ENCODE peak calls at places on chromosomes 2 and 18, in seven cellular contexts. One of them, this sample, is unnamed.

GRCh38 chr2:108270346-108270745 is 18.3 kb upstream of the SULT1C2 start:
- DNase-seq in heart left ventricle: no peak
- DNase-seq in brain microvascular endothelial cell: no peak
- DNase-seq in psoas muscle: no peak
- DNase-seq in gastrocnemius medialis: no peak
- DNase-seq in stomach: no peak
- DNase-seq in spleen: no peak
- DNase-seq in this sample: no peak

GRCh38 chr2:9106338-9107167 is 100.1 kb upstream of the ASAP2 start:
- DNase-seq in stomach: no peak
- DNase-seq in heart left ventricle: no peak
- DNase-seq in gastrocnemius medialis: no peak
- DNase-seq in psoas muscle: no peak
- DNase-seq in spleen: no peak
- DNase-seq in brain microvascular endothelial cell: no peak
- DNase-seq in this sample: no peak

GRCh38 chr2:200788129-200788718 is 23.5 kb upstream of the BZW1 start:
- DNase-seq in brain microvascular endothelial cell: peak; percentile 77
- DNase-seq in gastrocnemius medialis: no peak
- DNase-seq in spleen: no peak
- DNase-seq in stomach: no peak
- DNase-seq in heart left ventricle: no peak
- DNase-seq in psoas muscle: no peak
- DNase-seq in this sample: no peak

GRCh38 chr2:24833821-24834732 is 40.9 kb downstream of the CENPO start:
- DNase-seq in psoas muscle: no peak
- DNase-seq in heart left ventricle: no peak
- DNase-seq in spleen: peak; percentile 59
- DNase-seq in gastrocnemius medialis: no peak
- DNase-seq in stomach: no peak
- DNase-seq in brain microvascular endothelial cell: no peak
- DNase-seq in this sample: no peak

GRCh38 chr2:98601532-98602132 is 6.7 kb downstream of the COA5 start:
- DNase-seq in brain microvascular endothelial cell: peak; percentile 20
- DNase-seq in heart left ventricle: no peak
- DNase-seq in stomach: no peak
- DNase-seq in psoas muscle: no peak
- DNase-seq in gastrocnemius medialis: no peak
- DNase-seq in spleen: no peak
- DNase-seq in this sample: no peak

GRCh38 chr2:56892381-56892780 is 708.6 kb downstream of the CCDC85A start:
- DNase-seq in brain microvascular endothelial cell: no peak
- DNase-seq in spleen: no peak
- DNase-seq in stomach: no peak
- DNase-seq in gastrocnemius medialis: no peak
- DNase-seq in psoas muscle: no peak
- DNase-seq in heart left ventricle: no peak
- DNase-seq in this sample: no peak

GRCh38 chr18:55903911-55904310 is 315.9 kb upstream of the TCF4 start:
- DNase-seq in heart left ventricle: no peak
- DNase-seq in psoas muscle: no peak
- DNase-seq in stomach: no peak
- DNase-seq in brain microvascular endothelial cell: no peak
- DNase-seq in gastrocnemius medialis: no peak
- DNase-seq in spleen: no peak
- DNase-seq in this sample: no peak

GRCh38 chr18:54712315-54712714 is 116.0 kb upstream of the RAB27B start:
- DNase-seq in gastrocnemius medialis: no peak
- DNase-seq in heart left ventricle: no peak
- DNase-seq in spleen: no peak
- DNase-seq in stomach: no peak
- DNase-seq in psoas muscle: no peak
- DNase-seq in brain microvascular endothelial cell: peak; percentile 79
- DNase-seq in this sample: no peak

GRCh38 chr2:42523341-42523740 is 29.6 kb upstream of the KCNG3 start:
- DNase-seq in heart left ventricle: no peak
- DNase-seq in stomach: no peak
- DNase-seq in brain microvascular endothelial cell: no peak
- DNase-seq in gastrocnemius medialis: no peak
- DNase-seq in spleen: no peak
- DNase-seq in psoas muscle: no peak
- DNase-seq in this sample: no peak

GRCh38 chr2:236887519-236887918 is 198.2 kb upstream of the COPS8 start:
- DNase-seq in heart left ventricle: peak; percentile 32
- DNase-seq in spleen: no peak
- DNase-seq in brain microvascular endothelial cell: peak; percentile 66
- DNase-seq in stomach: no peak
- DNase-seq in psoas muscle: peak; percentile 51
- DNase-seq in gastrocnemius medialis: no peak
- DNase-seq in this sample: no peak

GRCh38 chr2:101736861-101737291 is 39.4 kb downstream of the MAP4K4 start:
- DNase-seq in psoas muscle: no peak
- DNase-seq in gastrocnemius medialis: no peak
- DNase-seq in brain microvascular endothelial cell: peak; percentile 71
- DNase-seq in stomach: no peak
- DNase-seq in spleen: no peak
- DNase-seq in heart left ventricle: no peak
- DNase-seq in this sample: no peak

GRCh38 chr18:75109001-75109400 is 99.9 kb downstream of the PTGR3 start:
- DNase-seq in gastrocnemius medialis: no peak
- DNase-seq in spleen: no peak
- DNase-seq in heart left ventricle: no peak
- DNase-seq in stomach: no peak
- DNase-seq in psoas muscle: no peak
- DNase-seq in brain microvascular endothelial cell: no peak
- DNase-seq in this sample: no peak

GRCh38 chr2:169363570-169364150 is 1.3 kb upstream of the LRP2 start:
- DNase-seq in brain microvascular endothelial cell: no peak
- DNase-seq in psoas muscle: peak; percentile 11
- DNase-seq in stomach: no peak
- DNase-seq in heart left ventricle: peak; percentile 9
- DNase-seq in spleen: peak; percentile 79
- DNase-seq in gastrocnemius medialis: no peak
- DNase-seq in this sample: no peak

GRCh38 chr2:183665403-183665802 is 541.2 kb downstream of the NUP35 start:
- DNase-seq in gastrocnemius medialis: no peak
- DNase-seq in psoas muscle: no peak
- DNase-seq in spleen: no peak
- DNase-seq in heart left ventricle: no peak
- DNase-seq in stomach: no peak
- DNase-seq in brain microvascular endothelial cell: no peak
- DNase-seq in this sample: no peak

GRCh38 chr18:25921677-25922421 is 168.6 kb downstream of the SS18 start:
- DNase-seq in brain microvascular endothelial cell: peak; percentile 22
- DNase-seq in gastrocnemius medialis: no peak
- DNase-seq in psoas muscle: no peak
- DNase-seq in stomach: peak; percentile 49
- DNase-seq in heart left ventricle: no peak
- DNase-seq in spleen: no peak
- DNase-seq in this sample: peak; percentile 55

GRCh38 chr2:196268022-196268421 is 96.6 kb upstream of the STK17B start:
- DNase-seq in brain microvascular endothelial cell: no peak
- DNase-seq in psoas muscle: no peak
- DNase-seq in gastrocnemius medialis: no peak
- DNase-seq in spleen: no peak
- DNase-seq in heart left ventricle: no peak
- DNase-seq in stomach: no peak
- DNase-seq in this sample: no peak

GRCh38 chr2:25187729-25188350 is 19.5 kb upstream of the POMC start:
- DNase-seq in spleen: no peak
- DNase-seq in stomach: no peak
- DNase-seq in gastrocnemius medialis: no peak
- DNase-seq in psoas muscle: no peak
- DNase-seq in heart left ventricle: no peak
- DNase-seq in brain microvascular endothelial cell: no peak
- DNase-seq in this sample: no peak

GRCh38 chr2:29817846-29818680 is 103.3 kb downstream of the ALK start:
- DNase-seq in psoas muscle: no peak
- DNase-seq in gastrocnemius medialis: no peak
- DNase-seq in stomach: no peak
- DNase-seq in heart left ventricle: no peak
- DNase-seq in spleen: no peak
- DNase-seq in brain microvascular endothelial cell: no peak
- DNase-seq in this sample: no peak

GRCh38 chr2:159892990-159893389 is 95.0 kb upstream of the CD302 start:
- DNase-seq in heart left ventricle: no peak
- DNase-seq in psoas muscle: no peak
- DNase-seq in stomach: no peak
- DNase-seq in brain microvascular endothelial cell: no peak
- DNase-seq in gastrocnemius medialis: no peak
- DNase-seq in spleen: no peak
- DNase-seq in this sample: no peak

GRCh38 chr2:46335404-46335965 is 38.3 kb downstream of the EPAS1 start:
- DNase-seq in brain microvascular endothelial cell: peak; percentile 81
- DNase-seq in gastrocnemius medialis: no peak
- DNase-seq in stomach: no peak
- DNase-seq in psoas muscle: peak; percentile 34
- DNase-seq in spleen: no peak
- DNase-seq in heart left ventricle: peak; percentile 63
- DNase-seq in this sample: no peak
- H3K4me3 ChIP-seq in brain microvascular endothelial cell: peak overlapping the region; percentile 31
- H3K4me3 ChIP-seq in gastrocnemius medialis: peak overlapping the region; percentile 35
- H3K4me3 ChIP-seq in stomach: peak overlapping the region; percentile 5
- H3K4me3 ChIP-seq in psoas muscle: peak overlapping the region; percentile 54
- H3K4me3 ChIP-seq in spleen: no peak overlapping the region
- H3K4me3 ChIP-seq in heart left ventricle: peak overlapping the region; percentile 32
- H3K4me3 ChIP-seq in this sample: no peak overlapping the region

GRCh38 chr2:130768191-130768855 is 13.0 kb downstream of the AMER3 start:
- DNase-seq in spleen: peak; percentile 73
- DNase-seq in brain microvascular endothelial cell: no peak
- DNase-seq in psoas muscle: no peak
- DNase-seq in gastrocnemius medialis: no peak
- DNase-seq in stomach: no peak
- DNase-seq in heart left ventricle: no peak
- DNase-seq in this sample: no peak
- TF ChIP-seq CTCF in spleen: no peak
- TF ChIP-seq CTCF in brain microvascular endothelial cell: no peak
- TF ChIP-seq CTCF in psoas muscle: no peak
- TF ChIP-seq CTCF in gastrocnemius medialis: no peak
- TF ChIP-seq CTCF in stomach: no peak
- TF ChIP-seq CTCF in heart left ventricle: no peak
- TF ChIP-seq CTCF in this sample: peak; percentile 21

GRCh38 chr2:45258251-45258775 is 249.1 kb upstream of the SIX2 start:
- DNase-seq in heart left ventricle: no peak
- DNase-seq in psoas muscle: no peak
- DNase-seq in brain microvascular endothelial cell: no peak
- DNase-seq in spleen: no peak
- DNase-seq in stomach: no peak
- DNase-seq in gastrocnemius medialis: no peak
- DNase-seq in this sample: no peak

GRCh38 chr2:45256867-45257641 is 247.8 kb upstream of the SIX2 start:
- DNase-seq in gastrocnemius medialis: no peak
- DNase-seq in spleen: no peak
- DNase-seq in stomach: no peak
- DNase-seq in psoas muscle: no peak
- DNase-seq in brain microvascular endothelial cell: no peak
- DNase-seq in heart left ventricle: no peak
- DNase-seq in this sample: no peak

GRCh38 chr2:45259144-45259543 is 249.9 kb upstream of the SIX2 start:
- DNase-seq in spleen: no peak
- DNase-seq in psoas muscle: no peak
- DNase-seq in gastrocnemius medialis: no peak
- DNase-seq in brain microvascular endothelial cell: no peak
- DNase-seq in stomach: peak; percentile 40
- DNase-seq in heart left ventricle: no peak
- DNase-seq in this sample: no peak

GRCh38 chr2:45256173-45256866 is 247.1 kb upstream of the SIX2 start:
- DNase-seq in brain microvascular endothelial cell: no peak
- DNase-seq in spleen: no peak
- DNase-seq in heart left ventricle: no peak
- DNase-seq in gastrocnemius medialis: peak; percentile 89
- DNase-seq in psoas muscle: peak; percentile 65
- DNase-seq in stomach: no peak
- DNase-seq in this sample: no peak

DNA sequence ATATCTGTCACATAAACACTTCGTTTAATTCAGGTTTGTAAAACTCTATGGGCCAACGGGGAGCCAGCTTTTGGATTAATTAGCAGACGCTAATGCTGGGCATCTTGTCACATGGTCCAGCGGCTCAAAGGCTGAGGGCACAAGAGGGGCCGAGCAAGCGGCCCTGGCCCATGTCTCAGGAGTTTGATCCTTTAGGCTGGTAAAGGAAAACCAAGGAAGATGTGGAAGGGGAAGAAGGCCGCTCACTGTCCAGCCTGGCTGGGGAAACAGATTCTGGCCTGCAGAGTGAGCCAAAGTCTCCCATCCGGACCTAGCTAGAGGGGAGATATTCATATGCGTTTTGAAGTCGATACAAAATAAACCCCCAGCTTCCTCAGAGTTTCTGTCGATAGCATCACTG is 248.6 kb upstream of the SIX2 start:
- DNase-seq in brain microvascular endothelial cell: no peak
- DNase-seq in heart left ventricle: no peak
- DNase-seq in psoas muscle: no peak
- DNase-seq in gastrocnemius medialis: no peak
- DNase-seq in stomach: no peak
- DNase-seq in spleen: no peak
- DNase-seq in this sample: no peak
- H3K4me3 ChIP-seq in brain microvascular endothelial cell: no peak overlapping the region
- H3K4me3 ChIP-seq in heart left ventricle: no peak overlapping the region
- H3K4me3 ChIP-seq in psoas muscle: no peak overlapping the region
- H3K4me3 ChIP-seq in gastrocnemius medialis: no peak overlapping the region
- H3K4me3 ChIP-seq in stomach: no peak overlapping the region
- H3K4me3 ChIP-seq in spleen: no peak overlapping the region
- H3K4me3 ChIP-seq in this sample: no peak overlapping the region

GRCh38 chr2:47072018-47072691 is 83.0 kb downstream of the STPG4 start:
- DNase-seq in psoas muscle: peak; percentile 88
- DNase-seq in spleen: peak; percentile 83
- DNase-seq in stomach: no peak
- DNase-seq in heart left ventricle: peak; percentile 92
- DNase-seq in brain microvascular endothelial cell: peak; percentile 80
- DNase-seq in gastrocnemius medialis: peak; percentile 75
- DNase-seq in this sample: no peak
- TF ChIP-seq CTCF in psoas muscle: no peak
- TF ChIP-seq CTCF in spleen: no peak
- TF ChIP-seq CTCF in stomach: no peak
- TF ChIP-seq CTCF in heart left ventricle: no peak
- TF ChIP-seq CTCF in brain microvascular endothelial cell: peak; percentile 47
- TF ChIP-seq CTCF in gastrocnemius medialis: no peak
- TF ChIP-seq CTCF in this sample: no peak

GRCh38 chr2:172089633-172090032 is 4.3 kb downstream of the DLX1 start:
- DNase-seq in psoas muscle: no peak
- DNase-seq in stomach: no peak
- DNase-seq in spleen: no peak
- DNase-seq in heart left ventricle: no peak
- DNase-seq in gastrocnemius medialis: no peak
- DNase-seq in brain microvascular endothelial cell: no peak
- DNase-seq in this sample: no peak
- H3K4me3 ChIP-seq in psoas muscle: no peak overlapping the region
- H3K4me3 ChIP-seq in stomach: no peak overlapping the region
- H3K4me3 ChIP-seq in spleen: no peak overlapping the region
- H3K4me3 ChIP-seq in heart left ventricle: no peak overlapping the region
- H3K4me3 ChIP-seq in gastrocnemius medialis: no peak overlapping the region
- H3K4me3 ChIP-seq in brain microvascular endothelial cell: no peak overlapping the region
- H3K4me3 ChIP-seq in this sample: no peak overlapping the region

GRCh38 chr2:109333414-109334194 is 204.6 kb downstream of the SH3RF3 start:
- DNase-seq in psoas muscle: no peak
- DNase-seq in stomach: no peak
- DNase-seq in brain microvascular endothelial cell: peak; percentile 24
- DNase-seq in spleen: no peak
- DNase-seq in gastrocnemius medialis: no peak
- DNase-seq in heart left ventricle: no peak
- DNase-seq in this sample: no peak
- TF ChIP-seq CTCF in psoas muscle: no peak
- TF ChIP-seq CTCF in stomach: no peak
- TF ChIP-seq CTCF in brain microvascular endothelial cell: peak; percentile 66
- TF ChIP-seq CTCF in spleen: peak; percentile 14
- TF ChIP-seq CTCF in gastrocnemius medialis: no peak
- TF ChIP-seq CTCF in heart left ventricle: no peak
- TF ChIP-seq CTCF in this sample: peak; percentile 24

GRCh38 chr2:218780851-218781690 is 876 bp upstream of the CYP27A1 start:
- DNase-seq in heart left ventricle: no peak
- DNase-seq in brain microvascular endothelial cell: no peak
- DNase-seq in stomach: no peak
- DNase-seq in gastrocnemius medialis: no peak
- DNase-seq in spleen: no peak
- DNase-seq in psoas muscle: no peak
- DNase-seq in this sample: no peak
- H3K4me3 ChIP-seq in heart left ventricle: peak overlapping the region; percentile 82
- H3K4me3 ChIP-seq in brain microvascular endothelial cell: peak overlapping the region; percentile 62
- H3K4me3 ChIP-seq in stomach: peak overlapping the region; percentile 66
- H3K4me3 ChIP-seq in gastrocnemius medialis: peak overlapping the region; percentile 79
- H3K4me3 ChIP-seq in spleen: peak overlapping the region; percentile 50
- H3K4me3 ChIP-seq in psoas muscle: peak overlapping the region; percentile 74
- H3K4me3 ChIP-seq in this sample: no peak overlapping the region